ENCODE peak calls at places on chromosomes 7 and 10, in nine cellular contexts. One of them, this sample, is unnamed. For H3K9me3, the result is how much of the 10 kb centered on the place peaks cover.

GRCh38 chr10:123808873-123809272 is 82.7 kb downstream of the CPXM2 start:
- DNase-seq in A549: peak
- DNase-seq in tibial nerve: no peak
- DNase-seq in K562: no peak
- DNase-seq in fibroblast of lung: peak
- DNase-seq in cardiac muscle cell: peak
- DNase-seq in Peyer's patch: no peak
- DNase-seq in adipocyte: peak
- DNase-seq in PC-3: peak
- DNase-seq in this sample: no peak

GRCh38 chr7:75879771-75880184 is 944 bp downstream of the RHBDD2 start:
- DNase-seq in A549: no peak
- DNase-seq in tibial nerve: no peak
- DNase-seq in K562: no peak
- DNase-seq in fibroblast of lung: peak
- DNase-seq in cardiac muscle cell: peak
- DNase-seq in Peyer's patch: no peak
- DNase-seq in adipocyte: peak
- DNase-seq in PC-3: no peak
- DNase-seq in this sample: no peak

GRCh38 chr7:40306025-40306424 is 171.2 kb downstream of the SUGCT start:
- DNase-seq in A549: no peak
- DNase-seq in tibial nerve: no peak
- DNase-seq in K562: no peak
- DNase-seq in fibroblast of lung: peak
- DNase-seq in cardiac muscle cell: no peak
- DNase-seq in Peyer's patch: no peak
- DNase-seq in adipocyte: no peak
- DNase-seq in PC-3: no peak
- DNase-seq in this sample: no peak

GRCh38 chr10:69348824-69349541 is 67.7 kb downstream of the TACR2 start:
- DNase-seq in A549: peak
- DNase-seq in tibial nerve: peak
- DNase-seq in K562: no peak
- DNase-seq in fibroblast of lung: peak
- DNase-seq in cardiac muscle cell: peak
- DNase-seq in Peyer's patch: no peak
- DNase-seq in adipocyte: peak
- DNase-seq in PC-3: peak
- DNase-seq in this sample: no peak

GRCh38 chr7:123273185-123273584 is 73.4 kb upstream of the SLC13A1 start:
- DNase-seq in A549: no peak
- DNase-seq in tibial nerve: no peak
- DNase-seq in K562: no peak
- DNase-seq in fibroblast of lung: no peak
- DNase-seq in cardiac muscle cell: no peak
- DNase-seq in Peyer's patch: no peak
- DNase-seq in adipocyte: no peak
- DNase-seq in PC-3: no peak
- DNase-seq in this sample: no peak

GRCh38 chr10:128421731-128422130 is 295.5 kb upstream of the MKI67 start:
- DNase-seq in A549: no peak
- DNase-seq in tibial nerve: no peak
- DNase-seq in K562: no peak
- DNase-seq in fibroblast of lung: no peak
- DNase-seq in cardiac muscle cell: no peak
- DNase-seq in Peyer's patch: no peak
- DNase-seq in adipocyte: no peak
- DNase-seq in PC-3: no peak
- DNase-seq in this sample: no peak

GRCh38 chr7:33452805-33453502 is 323.6 kb downstream of the BBS9 start:
- DNase-seq in A549: peak
- DNase-seq in tibial nerve: no peak
- DNase-seq in K562: no peak
- DNase-seq in fibroblast of lung: peak
- DNase-seq in cardiac muscle cell: peak
- DNase-seq in Peyer's patch: no peak
- DNase-seq in adipocyte: peak
- DNase-seq in PC-3: peak
- DNase-seq in this sample: no peak

GRCh38 chr7:44257618-44258422 is 57.0 kb downstream of the YKT6 start:
- DNase-seq in A549: peak
- DNase-seq in tibial nerve: peak
- DNase-seq in K562: peak
- DNase-seq in fibroblast of lung: peak
- DNase-seq in cardiac muscle cell: peak
- DNase-seq in Peyer's patch: peak
- DNase-seq in adipocyte: peak
- DNase-seq in PC-3: peak
- DNase-seq in this sample: no peak

GRCh38 chr7:45294559-45294958 is 137.0 kb downstream of the RAMP3 start:
- DNase-seq in A549: no peak
- DNase-seq in tibial nerve: no peak
- DNase-seq in K562: no peak
- DNase-seq in fibroblast of lung: no peak
- DNase-seq in cardiac muscle cell: no peak
- DNase-seq in Peyer's patch: no peak
- DNase-seq in adipocyte: no peak
- DNase-seq in PC-3: no peak
- DNase-seq in this sample: no peak

GRCh38 chr10:5951167-5951711 is 26.1 kb downstream of the IL15RA start:
- DNase-seq in A549: no peak
- DNase-seq in tibial nerve: no peak
- DNase-seq in K562: no peak
- DNase-seq in fibroblast of lung: peak
- DNase-seq in cardiac muscle cell: peak
- DNase-seq in Peyer's patch: no peak
- DNase-seq in adipocyte: peak
- DNase-seq in PC-3: peak
- DNase-seq in this sample: peak

GRCh38 chr7:96823274-96823673 is 113.6 kb upstream of the SEM1 start:
- DNase-seq in A549: no peak
- DNase-seq in tibial nerve: no peak
- DNase-seq in K562: no peak
- DNase-seq in fibroblast of lung: peak
- DNase-seq in cardiac muscle cell: peak
- DNase-seq in Peyer's patch: no peak
- DNase-seq in adipocyte: peak
- DNase-seq in PC-3: peak
- DNase-seq in this sample: no peak

GRCh38 chr7:55258631-55259030 is 106.5 kb upstream of the LANCL2 start:
- DNase-seq in A549: no peak
- DNase-seq in tibial nerve: no peak
- DNase-seq in K562: no peak
- DNase-seq in fibroblast of lung: no peak
- DNase-seq in cardiac muscle cell: no peak
- DNase-seq in Peyer's patch: no peak
- DNase-seq in adipocyte: no peak
- DNase-seq in PC-3: no peak
- DNase-seq in this sample: no peak

GRCh38 chr10:72097448-72098300 is 9.3 kb upstream of the SPOCK2 start:
- DNase-seq in A549: peak
- DNase-seq in tibial nerve: no peak
- DNase-seq in K562: peak
- DNase-seq in fibroblast of lung: peak
- DNase-seq in cardiac muscle cell: peak
- DNase-seq in Peyer's patch: no peak
- DNase-seq in adipocyte: peak
- DNase-seq in PC-3: peak
- DNase-seq in this sample: no peak

GRCh38 chr7:66167773-66168367 is 37.3 kb upstream of the TPST1 start:
- DNase-seq in A549: peak
- DNase-seq in tibial nerve: no peak
- DNase-seq in K562: no peak
- DNase-seq in fibroblast of lung: peak
- DNase-seq in cardiac muscle cell: peak
- DNase-seq in Peyer's patch: no peak
- DNase-seq in adipocyte: peak
- DNase-seq in PC-3: peak
- DNase-seq in this sample: no peak

GRCh38 chr7:132321387-132321786 is 254.9 kb downstream of the PLXNA4 start:
- DNase-seq in A549: peak
- DNase-seq in tibial nerve: no peak
- DNase-seq in K562: peak
- DNase-seq in fibroblast of lung: no peak
- DNase-seq in cardiac muscle cell: peak
- DNase-seq in Peyer's patch: no peak
- DNase-seq in adipocyte: no peak
- DNase-seq in PC-3: no peak
- DNase-seq in this sample: no peak

GRCh38 chr7:44647981-44648714 is 41.7 kb downstream of the OGDH start:
- DNase-seq in A549: no peak
- DNase-seq in tibial nerve: no peak
- DNase-seq in K562: no peak
- DNase-seq in fibroblast of lung: no peak
- DNase-seq in cardiac muscle cell: no peak
- DNase-seq in Peyer's patch: no peak
- DNase-seq in adipocyte: no peak
- DNase-seq in PC-3: no peak
- DNase-seq in this sample: no peak

GRCh38 chr7:92768501-92769360 is 67.6 kb downstream of the CDK6 start:
- DNase-seq in A549: no peak
- DNase-seq in tibial nerve: no peak
- DNase-seq in K562: no peak
- DNase-seq in fibroblast of lung: peak
- DNase-seq in cardiac muscle cell: no peak
- DNase-seq in Peyer's patch: no peak
- DNase-seq in adipocyte: peak
- DNase-seq in PC-3: peak
- DNase-seq in this sample: no peak

GRCh38 chr7:3154881-3155494 is 111.3 kb upstream of the CARD11 start:
- DNase-seq in A549: peak
- DNase-seq in tibial nerve: no peak
- DNase-seq in K562: peak
- DNase-seq in fibroblast of lung: peak
- DNase-seq in cardiac muscle cell: peak
- DNase-seq in Peyer's patch: peak
- DNase-seq in adipocyte: peak
- DNase-seq in PC-3: peak
- DNase-seq in this sample: no peak

GRCh38 chr7:12653127-12653917 is 34.1 kb upstream of the ARL4A start:
- DNase-seq in A549: no peak
- DNase-seq in tibial nerve: no peak
- DNase-seq in K562: no peak
- DNase-seq in fibroblast of lung: peak
- DNase-seq in cardiac muscle cell: peak
- DNase-seq in Peyer's patch: no peak
- DNase-seq in adipocyte: peak
- DNase-seq in PC-3: peak
- DNase-seq in this sample: no peak

GRCh38 chr10:38070501-38070900 is 23.6 kb upstream of the ZNF37A start:
- DNase-seq in A549: no peak
- DNase-seq in tibial nerve: no peak
- DNase-seq in K562: no peak
- DNase-seq in fibroblast of lung: no peak
- DNase-seq in cardiac muscle cell: no peak
- DNase-seq in Peyer's patch: no peak
- DNase-seq in adipocyte: no peak
- DNase-seq in PC-3: no peak
- DNase-seq in this sample: no peak
- H3K9me3 ChIP-seq in A549: under half
- H3K9me3 ChIP-seq in tibial nerve: under half
- H3K9me3 ChIP-seq in K562: under half
- H3K9me3 ChIP-seq in fibroblast of lung: under half
- H3K9me3 ChIP-seq in cardiac muscle cell: under half
- H3K9me3 ChIP-seq in Peyer's patch: under half
- H3K9me3 ChIP-seq in adipocyte: under half
- H3K9me3 ChIP-seq in PC-3: under half
- H3K9me3 ChIP-seq in this sample: under half

DNA sequence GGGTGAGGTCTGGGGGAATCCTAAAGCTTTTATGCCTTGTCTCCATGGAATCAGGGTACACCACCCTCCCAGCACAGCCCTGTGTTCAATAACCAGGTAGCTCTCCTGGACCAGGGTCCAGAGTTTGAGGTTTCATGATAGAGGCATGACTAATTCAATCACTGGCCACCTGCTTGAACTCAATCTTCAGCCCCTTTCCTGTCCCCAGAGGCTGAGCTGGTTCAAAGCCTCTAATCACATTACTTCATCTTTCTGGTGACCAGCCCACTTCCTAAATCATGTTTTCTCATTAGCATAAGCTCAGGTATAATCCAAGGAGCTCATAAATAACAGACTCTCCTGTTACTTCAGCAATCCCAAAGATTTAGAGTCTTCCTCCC is 20.5 kb downstream of the CRPPA start:
- DNase-seq in A549: no peak
- DNase-seq in tibial nerve: no peak
- DNase-seq in K562: no peak
- DNase-seq in fibroblast of lung: no peak
- DNase-seq in cardiac muscle cell: no peak
- DNase-seq in Peyer's patch: no peak
- DNase-seq in adipocyte: no peak
- DNase-seq in PC-3: no peak
- DNase-seq in this sample: no peak
- H3K9me3 ChIP-seq in A549: half or more
- H3K9me3 ChIP-seq in tibial nerve: under half
- H3K9me3 ChIP-seq in K562: half or more
- H3K9me3 ChIP-seq in fibroblast of lung: under half
- H3K9me3 ChIP-seq in cardiac muscle cell: under half
- H3K9me3 ChIP-seq in Peyer's patch: under half
- H3K9me3 ChIP-seq in adipocyte: under half
- H3K9me3 ChIP-seq in PC-3: under half
- H3K9me3 ChIP-seq in this sample: under half

GRCh38 chr7:159152816-159153215 is 8.1 kb upstream of the VIPR2 start:
- DNase-seq in A549: no peak
- DNase-seq in tibial nerve: no peak
- DNase-seq in K562: no peak
- DNase-seq in fibroblast of lung: no peak
- DNase-seq in cardiac muscle cell: no peak
- DNase-seq in Peyer's patch: no peak
- DNase-seq in adipocyte: no peak
- DNase-seq in PC-3: no peak
- DNase-seq in this sample: no peak
- H3K9me3 ChIP-seq in A549: under half
- H3K9me3 ChIP-seq in tibial nerve: under half
- H3K9me3 ChIP-seq in K562: under half
- H3K9me3 ChIP-seq in fibroblast of lung: under half
- H3K9me3 ChIP-seq in cardiac muscle cell: under half
- H3K9me3 ChIP-seq in Peyer's patch: under half
- H3K9me3 ChIP-seq in adipocyte: under half
- H3K9me3 ChIP-seq in PC-3: under half
- H3K9me3 ChIP-seq in this sample: under half

DNA sequence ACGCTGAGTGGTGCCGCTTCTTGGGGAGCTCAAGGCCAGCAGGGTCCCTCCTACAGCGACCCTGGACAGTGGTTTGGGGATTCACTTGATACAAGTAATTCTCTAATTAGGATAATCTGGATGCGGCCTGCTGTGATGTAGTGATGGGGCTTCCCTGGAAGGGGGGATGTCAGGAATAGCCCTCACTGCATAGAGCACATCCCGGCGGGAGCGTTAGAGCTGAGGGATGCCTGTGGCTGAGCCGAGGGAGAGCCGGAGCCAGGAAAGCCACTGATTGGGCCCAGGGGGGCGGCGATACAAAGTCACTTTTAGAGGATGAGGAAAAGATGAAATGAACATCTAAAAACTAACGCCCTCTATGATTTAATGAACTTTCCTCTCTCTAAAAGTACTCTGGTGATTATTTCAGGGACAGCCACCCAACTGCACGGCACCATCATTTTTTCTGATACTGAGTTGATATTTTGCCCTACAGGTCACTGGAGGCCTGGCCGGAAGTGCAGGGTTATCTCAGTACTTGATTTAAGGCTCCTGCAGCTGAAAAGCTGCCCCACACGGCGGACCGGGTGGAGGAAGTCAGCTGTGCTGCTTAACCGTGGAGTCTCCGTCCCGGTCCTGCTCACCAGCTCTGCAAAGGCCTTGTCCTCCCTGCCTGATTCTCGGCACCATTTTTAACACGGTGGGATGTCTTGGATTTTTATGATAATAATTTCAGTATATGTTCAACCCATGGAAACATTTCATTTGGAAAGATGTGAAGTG is 518.8 kb downstream of the DNAJB6 start:
- DNase-seq in A549: no peak
- DNase-seq in tibial nerve: peak
- DNase-seq in K562: no peak
- DNase-seq in fibroblast of lung: no peak
- DNase-seq in cardiac muscle cell: no peak
- DNase-seq in Peyer's patch: no peak
- DNase-seq in adipocyte: no peak
- DNase-seq in PC-3: no peak
- DNase-seq in this sample: peak
- H3K9me3 ChIP-seq in A549: under half
- H3K9me3 ChIP-seq in tibial nerve: under half
- H3K9me3 ChIP-seq in K562: under half
- H3K9me3 ChIP-seq in fibroblast of lung: under half
- H3K9me3 ChIP-seq in cardiac muscle cell: under half
- H3K9me3 ChIP-seq in Peyer's patch: under half
- H3K9me3 ChIP-seq in adipocyte: under half
- H3K9me3 ChIP-seq in PC-3: under half
- H3K9me3 ChIP-seq in this sample: under half

This sample was measured in left lung.